ENCODE peak calls at places on chromosome 1, in eight cellular contexts. M is kidney, B is astrocyte, Z is H9, R is mammary epithelial cell, J is IMR-90, X is K562, V is colonic mucosa. I is an unnamed sample.

GRCh38 chr1:203461717-203462116 is 13.9 kb upstream of the PRELP start:
- DNase-seq in M (no peak), B (no peak), Z (no peak), R (no peak), J (no peak), X (no peak), V (no peak), I (no peak)

GRCh38 chr1:154170547-154171221 is 15.8 kb upstream of the NUP210L start:
- DNase-seq in M (no peak), B (no peak), Z (no peak), R (peak; percentile 36), J (no peak), X (no peak), V (no peak), I (no peak)

GRCh38 chr1:202291961-202292712 is 49.6 kb downstream of the UBE2T start:
- DNase-seq in M (no peak), B (peak; percentile 89), Z (no peak), R (peak; percentile 82), J (peak; percentile 88), X (no peak), V (no peak), I (no peak)

GRCh38 chr1:21574464-21575151 is 65.4 kb downstream of the ALPL start:
- DNase-seq in M (peak; percentile 84), B (no peak), Z (peak; percentile 85), R (peak; percentile 28), J (no peak), X (peak; percentile 47), V (no peak), I (peak; percentile 92)

GRCh38 chr1:160548960-160549664 is 26.1 kb upstream of the SLAMF6 start:
- DNase-seq in M (no peak), B (no peak), Z (no peak), R (no peak), J (no peak), X (peak; percentile 76), V (no peak), I (no peak)

GRCh38 chr1:228214921-228215662 is 7.2 kb downstream of the OBSCN start:
- DNase-seq in M (no peak), B (no peak), Z (no peak), R (no peak), J (no peak), X (no peak), V (peak; percentile 17), I (no peak)

GRCh38 chr1:58157281-58157680 is 389.2 kb downstream of the OMA1 start:
- DNase-seq in M (no peak), B (no peak), Z (no peak), R (no peak), J (no peak), X (no peak), V (no peak), I (no peak)

GRCh38 chr1:219151467-219151866 is 22.2 kb upstream of the LYPLAL1 start:
- DNase-seq in M (no peak), B (no peak), Z (no peak), R (no peak), J (no peak), X (no peak), V (no peak), I (no peak)

GRCh38 chr1:56255516-56256181 is 323.7 kb downstream of the PLPP3 start:
- DNase-seq in M (peak; percentile 74), B (peak; percentile 17), Z (no peak), R (no peak), J (peak; percentile 69), X (no peak), V (peak; percentile 32), I (no peak)

GRCh38 chr1:26384076-26384475 is 11.5 kb upstream of the ZNF683 start:
- DNase-seq in M (no peak), B (no peak), Z (no peak), R (no peak), J (no peak), X (no peak), V (no peak), I (no peak)

GRCh38 chr1:26391450-26391849 is 18.9 kb upstream of the ZNF683 start:
- DNase-seq in M (no peak), B (no peak), Z (peak; percentile 60), R (peak; percentile 48), J (peak; percentile 59), X (peak; percentile 84), V (no peak), I (peak; percentile 75)

GRCh38 chr1:26388791-26389445 is 16.4 kb upstream of the ZNF683 start:
- DNase-seq in M (no peak), B (no peak), Z (no peak), R (no peak), J (peak; percentile 41), X (no peak), V (no peak), I (no peak)

GRCh38 chr1:26389604-26390247 is 17.2 kb upstream of the ZNF683 start:
- DNase-seq in M (no peak), B (no peak), Z (no peak), R (no peak), J (no peak), X (no peak), V (no peak), I (no peak)

DNA sequence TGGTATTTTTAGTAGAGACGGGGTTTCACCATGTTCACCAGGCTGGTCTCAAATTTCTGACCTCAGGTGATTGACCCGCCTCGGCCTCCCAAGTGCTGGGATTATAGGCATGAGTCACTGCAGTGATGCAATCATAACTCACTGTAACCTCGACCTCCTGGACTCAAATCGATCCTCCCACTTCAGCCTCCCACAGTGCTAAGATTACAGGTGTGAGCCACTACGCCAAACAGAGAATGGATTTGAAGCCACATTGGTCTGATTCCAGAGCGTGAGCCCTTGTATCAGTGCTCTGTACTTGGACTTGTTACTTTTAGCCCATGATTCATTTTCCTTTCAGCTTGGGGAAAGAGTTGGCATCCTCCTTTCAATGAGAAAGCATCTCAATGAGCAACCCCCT is 14.9 kb upstream of the ZNF683 start:
- DNase-seq in M (no peak), B (peak; percentile 47), Z (no peak), R (peak; percentile 76), J (peak; percentile 55), X (peak; percentile 72), V (no peak), I (no peak)
- TF ChIP-seq CTCF in M (no peak), B (no peak), Z (no peak), R (no peak), J (no peak), X (no peak), V (no peak), I (no peak)

DNA sequence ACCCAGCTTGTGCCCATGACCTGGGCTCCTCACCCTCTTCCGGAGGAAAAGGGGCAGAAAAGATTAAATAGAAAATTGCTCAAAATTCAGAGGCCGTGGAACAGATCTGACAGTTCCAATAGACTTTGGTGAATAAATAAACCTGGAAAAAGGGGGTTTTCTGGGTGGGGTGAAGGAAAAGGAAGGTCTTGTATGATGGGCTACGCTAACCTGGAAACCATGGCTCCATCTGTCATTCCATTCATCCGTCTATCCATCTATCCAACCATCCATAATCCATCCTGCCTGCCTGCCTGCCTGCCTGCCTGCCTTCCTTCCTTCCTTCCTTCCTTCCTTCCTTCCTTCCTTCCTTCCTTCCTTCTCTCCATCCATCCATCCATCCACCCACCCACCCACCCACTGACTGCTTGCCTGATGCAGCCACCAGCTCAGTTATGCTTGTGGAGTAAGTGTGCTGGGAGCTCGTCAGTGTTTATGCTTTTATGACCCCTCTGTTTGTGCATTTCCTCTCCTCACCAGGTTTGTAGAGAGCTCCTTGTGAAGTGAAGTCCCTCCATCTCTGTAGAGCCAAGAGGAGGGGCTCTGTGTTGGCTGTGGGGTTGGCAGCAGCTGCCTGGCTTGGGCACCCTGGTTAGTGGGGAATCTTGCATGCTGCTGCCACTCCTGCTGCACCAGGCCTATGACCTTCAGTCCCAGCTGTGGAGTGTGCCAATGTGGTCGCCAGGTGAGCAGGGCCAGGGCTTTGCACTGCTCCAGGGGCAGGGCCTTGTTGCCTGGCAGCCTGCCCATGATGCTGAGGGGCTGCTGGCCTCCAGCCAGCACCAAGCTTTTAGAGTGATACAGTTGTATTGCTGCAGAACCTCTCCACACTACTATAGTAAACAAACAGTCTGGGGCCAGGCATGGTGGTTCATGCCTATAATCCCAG is 16.0 kb upstream of the POU3F1 start:
- DNase-seq in M (no peak), B (no peak), Z (no peak), R (no peak), J (no peak), X (no peak), V (no peak), I (no peak)
- H3K4me1 ChIP-seq in M (no peaks in the 10 kb centered on the region), B (peaks cover 12% of the 10 kb centered on the region), Z (peaks cover 2% of the 10 kb centered on the region), R (peaks cover 13% of the 10 kb centered on the region), J (no peaks in the 10 kb centered on the region), X (peaks cover 12% of the 10 kb centered on the region), V (no peaks in the 10 kb centered on the region), I (no peaks in the 10 kb centered on the region)

GRCh38 chr1:12473596-12474329 is 144.2 kb downstream of the DHRS3 start:
- DNase-seq in M (no peak), B (peak; percentile 92), Z (no peak), R (no peak), J (peak; percentile 30), X (peak; percentile 66), V (no peak), I (no peak)
- H3K9ac ChIP-seq in M (no peak overlapping the region), B (no peak overlapping the region), Z (no peak overlapping the region), R (no peak overlapping the region), J (no peak overlapping the region), X (peak overlapping the region; percentile 54), V (no peak overlapping the region), I (no peak overlapping the region)

GRCh38 chr1:28085129-28085528 is 3.3 kb downstream of the EYA3 start:
- DNase-seq in M (no peak), B (no peak), Z (no peak), R (no peak), J (no peak), X (no peak), V (no peak), I (peak; percentile 52)

GRCh38 chr1:28091043-28091781 is 2.8 kb upstream of the EYA3 start:
- DNase-seq in M (no peak), B (no peak), Z (peak; percentile 59), R (peak; percentile 57), J (peak; percentile 72), X (peak; percentile 88), V (peak; percentile 94), I (peak; percentile 89)

GRCh38 chr1:28087614-28088167 is 719 bp downstream of the EYA3 start:
- DNase-seq in M (no peak), B (peak; percentile 9), Z (no peak), R (peak; percentile 36), J (peak; percentile 27), X (peak; percentile 69), V (peak; percentile 27), I (peak; percentile 63)

GRCh38 chr1:28086651-28087050 is 1.8 kb downstream of the EYA3 start:
- DNase-seq in M (no peak), B (no peak), Z (no peak), R (no peak), J (no peak), X (peak; percentile 72), V (no peak), I (no peak)

DNA sequence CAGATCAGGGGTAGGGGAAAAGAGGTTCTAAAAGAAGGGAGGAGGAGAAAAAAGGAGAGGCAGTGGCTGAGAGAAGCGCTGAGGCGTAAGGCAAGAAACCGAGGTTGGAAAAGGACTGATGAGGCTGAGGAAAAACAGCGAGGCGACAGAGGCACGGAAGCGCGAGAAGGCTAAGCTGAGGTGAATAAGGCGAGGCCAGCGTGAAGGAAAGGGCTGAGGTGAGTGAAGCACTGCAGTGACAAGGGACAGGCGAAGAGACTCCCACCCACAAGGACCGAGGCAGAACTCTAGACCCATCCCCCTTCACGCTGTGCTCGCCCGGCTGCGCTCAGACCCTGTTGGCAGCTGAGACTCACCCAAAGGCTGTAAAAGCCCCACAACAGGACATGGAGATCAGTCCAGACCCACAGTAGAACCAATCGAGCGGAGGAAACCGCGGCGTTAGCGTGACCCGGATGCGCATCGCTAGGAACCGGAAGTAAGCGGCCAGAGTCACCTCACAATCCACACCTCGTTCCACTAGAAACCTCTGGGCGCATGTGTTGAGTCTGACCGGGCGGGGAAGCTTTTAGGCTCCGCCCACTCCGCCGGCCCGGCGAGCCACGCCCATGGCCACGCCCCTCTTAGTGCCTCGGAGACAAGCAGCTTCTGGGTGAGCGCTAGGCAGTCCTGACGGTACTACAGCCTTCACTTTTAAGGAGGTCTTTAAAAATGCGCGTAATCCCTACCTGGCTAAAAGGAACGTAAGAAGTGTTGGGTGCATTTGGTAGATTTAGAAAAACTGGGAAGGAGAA is at the start of gene EYA3:
- DNase-seq in M (peak; percentile 99), B (peak; percentile 94), Z (peak; percentile 100), R (peak; percentile 98), J (peak; percentile 98), X (peak; percentile 99), V (peak; percentile 99), I (peak; percentile 100)
- TF ChIP-seq CTCF in M (no peak), B (no peak), Z (no peak), R (no peak), J (no peak), X (no peak), V (no peak), I (no peak)